ENCODE peak calls at places on chromosomes 7 and 10, in ten cellular contexts. M, F, L, I, V, N, W, B, X and O are unnamed samples.

GRCh38 chr10:14306201-14306600 is 24.5 kb downstream of the FRMD4A start:
- DNase-seq in W (no peak), B (no peak), I (no peak), N (no peak), V (no peak), M (no peak), X (no peak), F (no peak), L (no peak), O (no peak)

GRCh38 chr10:130371686-130372085 is 235.5 kb downstream of the GLRX3 start:
- DNase-seq in I (no peak), F (no peak), N (no peak), X (no peak), L (no peak), V (no peak), B (peak; percentile 14), M (no peak), W (no peak), O (no peak)

GRCh38 chr10:62045765-62046521 is 144.4 kb downstream of the ARID5B start:
- DNase-seq in X (no peak), W (no peak), F (no peak), M (peak; percentile 66), L (peak; percentile 95), V (no peak), N (peak; percentile 93), B (no peak), I (no peak), O (peak; percentile 92)

GRCh38 chr7:77580762-77581350 is 43.8 kb downstream of the PTPN12 start:
- DNase-seq in V (no peak), N (peak; percentile 17), X (no peak), B (no peak), W (no peak), F (no peak), I (no peak), L (peak; percentile 38), M (no peak), O (no peak)

GRCh38 chr7:47509571-47509970 is 72.3 kb downstream of the TNS3 start:
- DNase-seq in N (no peak), L (no peak), B (no peak), F (no peak), W (no peak), V (no peak), M (no peak), I (no peak), X (no peak), O (no peak)

GRCh38 chr7:47327306-47327697 is 254.6 kb downstream of the TNS3 start:
- DNase-seq in N (peak; percentile 27), B (no peak), W (no peak), I (no peak), M (no peak), L (peak; percentile 57), X (no peak), V (no peak), F (no peak), O (peak; percentile 44)

GRCh38 chr10:119199231-119199992 is 8.0 kb upstream of the GRK5 start:
- DNase-seq in I (peak; percentile 73), N (peak; percentile 82), X (peak; percentile 27), V (peak; percentile 60), B (peak; percentile 64), W (peak; percentile 40), M (peak; percentile 86), L (peak; percentile 93), F (peak; percentile 60), O (peak; percentile 85)

GRCh38 chr10:93600861-93601773 is at the start of gene RBP4:
- DNase-seq in V (peak; percentile 37), M (peak; percentile 86), F (peak; percentile 26), N (peak; percentile 1), L (peak; percentile 52), X (peak; percentile 27), W (no peak), B (no peak), I (no peak), O (peak; percentile 28)

GRCh38 chr10:31768467-31768866 is 160.2 kb downstream of the ARHGAP12 start:
- DNase-seq in V (no peak), B (no peak), X (no peak), L (peak; percentile 69), M (no peak), W (no peak), F (no peak), N (no peak), I (no peak), O (peak; percentile 67)

GRCh38 chr7:37833107-37833817 is 15.1 kb upstream of the NME8 start:
- DNase-seq in I (no peak), N (peak; percentile 1), W (no peak), M (peak; percentile 83), F (peak; percentile 42), V (peak; percentile 53), L (peak; percentile 56), X (no peak), B (no peak), O (peak; percentile 22)

GRCh38 chr10:1544209-1544673 is 193.1 kb downstream of the ADARB2 start:
- DNase-seq in L (no peak), W (no peak), I (no peak), X (no peak), V (no peak), M (no peak), N (no peak), B (no peak), F (no peak), O (no peak)

GRCh38 chr7:148700693-148701092 is 2.0 kb downstream of the CUL1 start:
- DNase-seq in B (no peak), W (no peak), N (peak; percentile 53), V (peak; percentile 45), I (no peak), L (peak; percentile 38), F (no peak), X (peak; percentile 32), M (peak; percentile 70), O (peak; percentile 53)

GRCh38 chr10:91071786-91072185 is 148.7 kb upstream of the PCGF5 start:
- DNase-seq in N (no peak), I (no peak), F (no peak), X (no peak), B (no peak), L (no peak), V (no peak), M (no peak), W (no peak), O (no peak)

GRCh38 chr10:91076991-91077548 is 143.4 kb upstream of the PCGF5 start:
- DNase-seq in V (no peak), W (no peak), X (no peak), B (no peak), N (no peak), M (no peak), I (no peak), F (no peak), L (no peak), O (no peak)

GRCh38 chr10:91077549-91078017 is 142.9 kb upstream of the PCGF5 start:
- DNase-seq in V (no peak), X (peak; percentile 76), M (no peak), F (no peak), N (peak; percentile 48), I (no peak), W (no peak), L (peak; percentile 59), B (peak; percentile 92), O (peak; percentile 7)

DNA sequence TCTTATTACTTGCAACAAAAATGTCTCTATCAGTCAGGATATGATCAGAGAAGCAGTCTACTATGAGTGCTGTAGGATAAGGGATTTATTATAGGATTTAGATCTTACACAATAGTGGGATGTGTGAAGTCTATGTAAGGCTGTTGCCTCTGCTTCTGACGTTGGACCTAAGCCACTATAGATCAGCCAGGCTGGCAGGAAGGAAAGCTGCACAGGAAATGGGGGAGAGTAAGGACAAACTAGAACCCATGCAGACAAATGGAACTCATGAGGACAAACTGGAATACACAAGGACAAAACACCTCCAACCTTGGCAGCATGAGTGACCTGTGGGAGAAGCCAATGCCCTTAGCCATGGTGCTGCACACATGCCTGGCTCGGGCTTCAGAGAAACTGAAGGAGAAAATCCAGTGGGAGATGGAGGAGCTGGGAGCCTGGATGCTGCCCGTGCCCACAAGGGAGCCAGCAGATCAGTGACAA is 147.1 kb upstream of the PCGF5 start:
- DNase-seq in I (no peak), M (no peak), V (no peak), L (no peak), B (no peak), F (no peak), N (no peak), W (no peak), X (no peak), O (no peak)
- TF ChIP-seq CTCF in I (no peak), M (no peak), V (no peak), L (no peak), B (no peak), F (no peak), N (no peak), W (no peak), X (no peak), O (no peak)

DNA sequence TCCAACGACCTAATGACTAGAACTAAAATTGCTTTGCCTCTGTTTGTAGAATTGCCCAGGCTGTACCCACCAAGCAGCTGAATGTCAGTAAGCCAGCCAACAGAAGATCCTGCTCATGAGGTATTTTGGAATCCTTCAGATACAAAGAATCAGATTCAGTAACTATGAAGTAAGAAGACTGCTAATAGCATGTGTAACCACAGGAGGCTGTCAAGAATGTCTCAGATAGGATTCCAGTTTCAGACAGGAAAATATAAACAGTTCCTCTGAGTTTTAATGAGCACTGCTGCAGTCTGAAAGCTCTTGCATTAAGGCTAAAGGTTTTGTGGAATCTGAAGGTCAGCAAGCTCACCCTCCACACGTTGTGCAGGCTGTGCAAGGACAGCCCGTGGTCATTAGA is 112.6 kb upstream of the ADAM12 start:
- DNase-seq in F (no peak), X (no peak), N (peak; percentile 35), I (no peak), M (no peak), W (no peak), V (no peak), L (peak; percentile 46), B (no peak), O (peak; percentile 84)
- TF ChIP-seq CTCF in F (no peak), X (no peak), N (peak; percentile 19), I (no peak), M (no peak), W (no peak), V (no peak), L (no peak), B (no peak), O (no peak)

GRCh38 chr10:121596668-121597503 is 1.4 kb downstream of the FGFR2 start:
- DNase-seq in F (peak; percentile 51), X (no peak), B (peak; percentile 36), V (peak; percentile 58), I (no peak), L (peak; percentile 12), M (no peak), N (no peak), W (peak; percentile 30), O (no peak)
- TF ChIP-seq CTCF in F (no peak), X (no peak), B (no peak), V (no peak), I (no peak), L (no peak), M (no peak), N (no peak), W (peak; percentile 21), O (peak; percentile 21)

DNA sequence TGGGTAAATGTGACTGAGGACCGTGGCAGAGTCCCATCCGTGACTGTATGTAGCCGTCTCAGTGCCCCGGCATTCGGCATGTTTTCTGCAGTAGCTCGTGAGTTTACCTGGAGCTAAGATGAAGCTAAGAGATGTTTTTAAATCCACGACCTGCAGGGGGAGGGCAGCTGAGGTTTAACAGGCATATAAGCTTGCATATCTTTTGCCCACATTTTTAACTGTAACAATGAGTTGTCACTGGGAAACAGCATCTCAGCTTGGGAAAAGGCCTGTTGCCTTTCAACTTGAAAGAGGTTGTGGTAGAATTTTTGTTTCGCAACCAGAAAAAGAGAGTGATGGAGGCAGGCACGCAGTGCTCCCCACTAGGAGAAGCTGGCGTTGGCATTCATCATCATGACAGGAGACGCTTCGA is 77.7 kb downstream of the CELF2 start:
- DNase-seq in X (no peak), V (no peak), M (peak; percentile 2), B (no peak), L (no peak), I (no peak), W (no peak), F (no peak), N (no peak), O (no peak)
- TF ChIP-seq CTCF in X (no peak), V (no peak), M (no peak), B (no peak), L (no peak), I (peak; percentile 26), W (no peak), F (peak; percentile 17), N (no peak), O (no peak)